ENCODE peak calls at places on chromosomes 7 and 10, in four cellular contexts. One of them, this sample, is unnamed.

GRCh38 chr7:150951181-150951520 is 27.0 kb downstream of the KCNH2 start:
- DNase-seq in ovary: no peak
- DNase-seq in endodermal cell: no peak
- DNase-seq in pancreas: no peak
- DNase-seq in this sample: no peak

GRCh38 chr10:128624656-128625530 is 498.7 kb upstream of the MKI67 start:
- DNase-seq in ovary: no peak
- DNase-seq in endodermal cell: no peak
- DNase-seq in pancreas: no peak
- DNase-seq in this sample: no peak

GRCh38 chr10:99859585-99859984 is 77.1 kb downstream of the ABCC2 start:
- DNase-seq in ovary: no peak
- DNase-seq in endodermal cell: peak
- DNase-seq in pancreas: no peak
- DNase-seq in this sample: no peak

GRCh38 chr10:88080213-88080612 is 216.8 kb downstream of the PTEN start:
- DNase-seq in ovary: no peak
- DNase-seq in endodermal cell: no peak
- DNase-seq in pancreas: no peak
- DNase-seq in this sample: peak

GRCh38 chr7:5379576-5379975 is 44.1 kb downstream of the TNRC18 start:
- DNase-seq in ovary: no peak
- DNase-seq in endodermal cell: no peak
- DNase-seq in pancreas: no peak
- DNase-seq in this sample: no peak

GRCh38 chr7:3482147-3482921 is 181.3 kb downstream of the SDK1 start:
- DNase-seq in ovary: no peak
- DNase-seq in endodermal cell: peak
- DNase-seq in pancreas: no peak
- DNase-seq in this sample: peak

GRCh38 chr10:88106348-88106747 is 242.9 kb downstream of the PTEN start:
- DNase-seq in ovary: no peak
- DNase-seq in endodermal cell: no peak
- DNase-seq in pancreas: no peak
- DNase-seq in this sample: no peak

GRCh38 chr10:85599081-85599480 is 767.5 kb downstream of the GRID1 start:
- DNase-seq in ovary: no peak
- DNase-seq in endodermal cell: peak
- DNase-seq in pancreas: no peak
- DNase-seq in this sample: no peak

GRCh38 chr7:91556956-91557650 is 292.9 kb downstream of the FZD1 start:
- DNase-seq in ovary: no peak
- DNase-seq in endodermal cell: no peak
- DNase-seq in pancreas: no peak
- DNase-seq in this sample: no peak

GRCh38 chr7:100090527-100091410 is 2.0 kb downstream of the COPS6 start:
- DNase-seq in ovary: no peak
- DNase-seq in endodermal cell: no peak
- DNase-seq in pancreas: no peak
- DNase-seq in this sample: no peak

GRCh38 chr10:96833220-96834001 is 1.3 kb downstream of the LCOR start:
- DNase-seq in ovary: no peak
- DNase-seq in endodermal cell: peak
- DNase-seq in pancreas: no peak
- DNase-seq in this sample: peak

GRCh38 chr7:158811461-158811860 is 17.8 kb downstream of the ESYT2 start:
- DNase-seq in ovary: no peak
- DNase-seq in endodermal cell: no peak
- DNase-seq in pancreas: peak
- DNase-seq in this sample: peak

GRCh38 chr10:16828731-16829175 is 11.5 kb upstream of the RSU1 start:
- DNase-seq in ovary: peak
- DNase-seq in endodermal cell: no peak
- DNase-seq in pancreas: peak
- DNase-seq in this sample: peak

GRCh38 chr7:8109196-8110022 is 140.8 kb downstream of the GLCCI1 start:
- DNase-seq in ovary: no peak
- DNase-seq in endodermal cell: no peak
- DNase-seq in pancreas: no peak
- DNase-seq in this sample: peak

DNA sequence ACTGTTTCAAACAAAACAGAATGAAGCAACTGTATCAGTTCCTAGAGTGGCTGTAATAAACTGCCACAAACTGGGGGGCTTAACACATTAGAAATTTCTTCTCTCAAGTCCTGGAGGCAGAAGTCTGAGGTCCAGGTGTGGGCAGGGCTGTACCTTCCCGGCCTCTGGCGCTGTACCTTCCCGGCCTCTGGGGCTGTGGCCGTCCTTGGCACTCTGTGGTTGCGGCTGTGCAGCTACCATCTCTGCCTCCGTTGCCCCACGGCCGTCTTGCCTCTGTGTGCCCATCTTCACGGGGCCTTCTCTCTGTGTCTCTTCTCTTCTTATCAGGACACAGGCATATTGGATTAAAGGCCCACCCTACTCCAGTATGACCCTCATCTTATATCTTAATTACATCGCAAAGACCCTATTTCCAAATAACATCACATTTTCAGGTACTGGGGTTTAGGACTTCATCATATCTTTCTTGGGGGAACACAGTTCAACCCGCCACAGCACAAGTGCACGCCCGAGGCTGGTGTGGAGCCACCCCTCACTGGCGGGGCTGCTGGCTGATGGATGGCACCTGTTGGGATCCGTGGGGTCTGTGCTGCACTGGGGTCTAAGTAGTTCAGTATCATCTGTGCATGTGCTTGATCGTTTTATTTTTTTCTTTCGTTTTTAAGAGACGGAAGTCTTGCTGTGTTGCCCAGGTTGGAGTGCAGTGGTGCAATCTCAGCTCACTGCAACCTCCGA is 123.2 kb downstream of the ACTR3B start:
- DNase-seq in ovary: no peak
- DNase-seq in endodermal cell: peak
- DNase-seq in pancreas: no peak
- DNase-seq in this sample: no peak
- H3K4me3 ChIP-seq in ovary: no peak
- H3K4me3 ChIP-seq in endodermal cell: no peak
- H3K4me3 ChIP-seq in pancreas: no peak
- H3K4me3 ChIP-seq in this sample: no peak

DNA sequence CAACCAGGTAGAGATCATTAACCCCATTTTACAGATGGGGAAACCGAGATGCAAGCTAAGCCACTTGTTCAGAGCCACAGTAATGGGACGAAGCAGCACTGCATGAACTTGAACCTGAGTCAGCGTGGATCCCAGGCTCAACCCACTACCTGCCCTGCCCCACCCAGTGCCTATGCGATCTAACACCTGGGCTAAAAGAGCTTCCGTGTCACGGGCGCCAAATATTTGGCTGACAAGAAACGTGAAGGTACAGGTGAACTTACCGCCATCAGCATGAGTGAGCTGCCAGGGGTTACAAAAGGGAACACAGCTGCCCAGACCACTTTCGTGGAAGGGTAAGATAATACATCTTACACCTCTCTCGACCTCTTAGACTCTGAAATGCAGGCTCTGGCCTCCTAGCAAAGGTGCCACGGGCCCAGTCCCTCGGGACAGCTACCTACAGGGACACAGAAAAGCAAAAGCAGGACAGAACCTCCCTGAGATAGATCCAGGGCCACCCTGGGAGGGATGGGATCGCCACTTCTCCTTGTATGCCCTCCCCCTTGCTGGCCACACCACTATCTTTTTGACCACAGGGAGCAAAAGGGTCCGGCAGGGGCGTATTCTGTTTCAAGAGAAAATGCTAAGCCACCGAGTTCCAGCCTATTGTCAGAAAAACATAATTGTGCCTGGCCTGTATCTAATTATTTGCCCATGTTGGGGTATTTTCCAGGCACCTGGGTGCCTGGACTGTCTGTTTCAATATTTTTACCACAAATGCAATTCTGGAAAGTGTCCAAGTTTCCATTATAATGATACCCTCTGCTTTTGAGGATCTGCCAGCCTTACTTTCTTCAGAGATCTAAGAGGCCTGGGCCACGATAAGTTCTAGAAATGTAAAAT is 6.4 kb downstream of the CHST15 start:
- DNase-seq in ovary: no peak
- DNase-seq in endodermal cell: no peak
- DNase-seq in pancreas: no peak
- DNase-seq in this sample: no peak
- H3K4me3 ChIP-seq in ovary: no peak
- H3K4me3 ChIP-seq in endodermal cell: no peak
- H3K4me3 ChIP-seq in pancreas: no peak
- H3K4me3 ChIP-seq in this sample: no peak

GRCh38 chr10:131769691-131770090 is 131.1 kb upstream of the PPP2R2D start:
- DNase-seq in ovary: no peak
- DNase-seq in endodermal cell: no peak
- DNase-seq in pancreas: no peak
- DNase-seq in this sample: no peak

GRCh38 chr10:131771634-131772358 is 129.0 kb upstream of the PPP2R2D start:
- DNase-seq in ovary: no peak
- DNase-seq in endodermal cell: peak
- DNase-seq in pancreas: no peak
- DNase-seq in this sample: no peak

GRCh38 chr10:131773989-131774343 is 126.8 kb upstream of the PPP2R2D start:
- DNase-seq in ovary: no peak
- DNase-seq in endodermal cell: no peak
- DNase-seq in pancreas: no peak
- DNase-seq in this sample: no peak

GRCh38 chr10:131773321-131773988 is 127.4 kb upstream of the PPP2R2D start:
- DNase-seq in ovary: no peak
- DNase-seq in endodermal cell: peak
- DNase-seq in pancreas: no peak
- DNase-seq in this sample: no peak

GRCh38 chr10:131770946-131771633 is 129.7 kb upstream of the PPP2R2D start:
- DNase-seq in ovary: no peak
- DNase-seq in endodermal cell: peak
- DNase-seq in pancreas: no peak
- DNase-seq in this sample: no peak
- H3K4me3 ChIP-seq in ovary: no peak
- H3K4me3 ChIP-seq in endodermal cell: no peak
- H3K4me3 ChIP-seq in pancreas: no peak
- H3K4me3 ChIP-seq in this sample: no peak

GRCh38 chr7:126840869-126841268 is 411.9 kb downstream of the GRM8 start:
- DNase-seq in ovary: no peak
- DNase-seq in endodermal cell: no peak
- DNase-seq in pancreas: no peak
- DNase-seq in this sample: no peak
- H3K4me3 ChIP-seq in ovary: no peak
- H3K4me3 ChIP-seq in endodermal cell: no peak
- H3K4me3 ChIP-seq in pancreas: no peak
- H3K4me3 ChIP-seq in this sample: no peak